ENCODE peak calls at places on chromosomes 4 and X, in nine cellular contexts. S is tibial nerve; X is suprapubic skin; D is lung; W is prostate gland; L is tibial artery; P is CD8-positive, alpha-beta memory T cell; V is breast epithelium; Q is pancreas. K is an unnamed sample. For H3K4me1, the result is how much of the 10 kb centered on the place peaks cover.

GRCh38 chrX:70452143-70452733 is 7.6 kb downstream of the DLG3 start:
- DNase-seq in X (no peak), W (peak), P (peak), L (peak), Q (peak), V (peak), D (peak), S (peak), K (peak)

GRCh38 chrX:150569155-150569477 is 695 bp downstream of the MTM1 start:
- DNase-seq in L (no peak), D (no peak), V (no peak), X (no peak), Q (no peak), P (no peak), W (no peak), S (no peak), K (peak)

GRCh38 chrX:1086444-1087409 is 125.7 kb downstream of the CRLF2 start:
- DNase-seq in D (no peak), P (no peak), L (no peak), V (no peak), X (no peak), S (no peak), W (no peak), Q (no peak), K (no peak)

GRCh38 chr4:174764105-174764729 is 64.8 kb downstream of the GLRA3 start:
- DNase-seq in L (no peak), Q (no peak), W (no peak), D (no peak), P (no peak), V (no peak), X (no peak), S (no peak), K (no peak)

GRCh38 chr4:6378493-6379445 is 93.6 kb downstream of the PPP2R2C start:
- DNase-seq in V (no peak), P (no peak), L (no peak), X (no peak), S (no peak), Q (peak), W (no peak), D (no peak), K (no peak)

GRCh38 chr4:3201718-3202702 is 46.9 kb upstream of the MSANTD1 start:
- DNase-seq in L (peak), S (no peak), X (peak), P (peak), V (no peak), D (no peak), W (no peak), Q (no peak), K (no peak)

GRCh38 chr4:637536-637935 is 12.2 kb downstream of the PDE6B start:
- DNase-seq in X (no peak), D (no peak), V (no peak), P (no peak), L (no peak), S (no peak), W (no peak), Q (no peak), K (no peak)

GRCh38 chr4:181745933-181746627 is 497.1 kb upstream of the TENM3 start:
- DNase-seq in W (no peak), D (no peak), X (no peak), S (no peak), P (no peak), V (no peak), Q (no peak), L (no peak), K (no peak)

GRCh38 chrX:39905475-39905889 is 192.3 kb downstream of the BCOR start:
- DNase-seq in P (no peak), W (peak), X (no peak), Q (peak), S (no peak), V (no peak), L (no peak), D (no peak), K (no peak)

GRCh38 chr4:141391293-141391692 is 170.6 kb downstream of the ZNF330 start:
- DNase-seq in Q (no peak), P (no peak), L (no peak), D (no peak), V (no peak), X (no peak), W (no peak), S (no peak), K (no peak)

GRCh38 chr4:56505269-56506109 is at the start of gene ARL9:
- DNase-seq in X (peak), Q (peak), L (peak), W (peak), S (peak), V (no peak), P (peak), D (peak), K (peak)
- H3K27ac ChIP-seq in X (peak), Q (no peak), L (peak), W (peak), S (no peak), V (peak), P (no peak), D (no peak), K (peak)

DNA sequence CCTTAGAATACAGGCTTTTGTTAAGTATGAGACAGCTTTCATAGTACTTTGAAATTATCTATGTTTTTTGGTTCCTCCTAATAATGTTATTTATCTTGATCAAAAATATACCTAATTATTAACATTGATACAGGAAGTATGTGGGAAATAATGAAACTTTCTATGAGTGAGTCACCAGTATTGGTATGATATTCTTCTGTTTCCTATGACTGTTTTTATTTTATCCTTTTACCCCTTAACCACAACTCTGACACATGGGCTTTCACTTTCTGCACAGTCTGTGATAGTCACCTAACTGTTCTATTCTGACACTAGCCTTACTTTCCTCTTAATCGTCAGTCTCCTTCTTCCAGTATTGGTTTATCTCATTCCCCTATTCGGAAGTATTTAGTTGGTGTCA is 4.7 kb downstream of the THAP9 start:
- DNase-seq in P (no peak), W (no peak), L (no peak), S (no peak), V (no peak), Q (no peak), X (no peak), D (no peak), K (no peak)
- H3K4me3 ChIP-seq in P (no peak), W (no peak), L (no peak), S (no peak), V (no peak), Q (no peak), X (no peak), D (no peak), K (no peak)

GRCh38 chr4:82437285-82438005 is 7.1 kb downstream of the ENOPH1 start:
- DNase-seq in D (no peak), V (peak), P (no peak), L (no peak), X (no peak), Q (no peak), W (peak), S (no peak), K (no peak)

GRCh38 chr4:82436130-82436529 is 5.7 kb downstream of the ENOPH1 start:
- DNase-seq in X (no peak), S (no peak), V (no peak), Q (no peak), P (no peak), D (no peak), L (no peak), W (no peak), K (no peak)

GRCh38 chr4:82439088-82439487 is 8.7 kb downstream of the ENOPH1 start:
- DNase-seq in W (no peak), X (no peak), P (no peak), S (no peak), Q (no peak), L (no peak), V (no peak), D (no peak), K (no peak)

GRCh38 chr4:82434949-82435348 is 4.6 kb downstream of the ENOPH1 start:
- DNase-seq in W (no peak), D (no peak), V (no peak), X (no peak), L (no peak), Q (no peak), S (no peak), P (no peak), K (no peak)

DNA sequence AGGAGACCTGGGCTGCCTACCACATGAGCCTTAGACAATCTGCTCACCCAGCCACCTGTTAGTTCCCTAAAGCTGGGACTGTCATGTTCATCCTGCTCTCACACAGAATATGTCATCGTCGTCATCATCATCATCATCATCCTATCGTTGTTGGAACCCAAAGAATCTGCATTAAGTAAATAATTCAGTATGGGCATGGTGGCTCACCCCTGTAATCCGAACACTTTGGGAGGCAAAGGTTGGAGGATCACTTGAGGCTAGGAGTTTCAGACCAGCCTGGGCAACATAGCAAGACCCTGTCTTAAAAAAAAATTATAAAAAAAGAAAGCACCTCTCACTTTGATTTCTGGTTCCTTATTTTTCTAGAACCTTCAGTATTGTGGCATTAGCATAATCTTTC is 6.4 kb downstream of the ENOPH1 start:
- DNase-seq in V (no peak), L (no peak), P (no peak), X (no peak), S (no peak), W (no peak), Q (no peak), D (no peak), K (no peak)
- H3K4me1 ChIP-seq in V (under half), L (under half), P (under half), X (under half), S (under half), W (under half), Q (under half), D (under half), K (under half)

GRCh38 chr4:67885727-67886126 is 1.9 kb upstream of the TMPRSS11D start:
- DNase-seq in W (no peak), V (no peak), P (no peak), D (no peak), L (no peak), X (no peak), Q (no peak), S (no peak), K (no peak)
- H3K27ac ChIP-seq in W (no peak), V (no peak), P (no peak), D (no peak), L (no peak), X (no peak), Q (no peak), S (no peak), K (no peak)

DNA sequence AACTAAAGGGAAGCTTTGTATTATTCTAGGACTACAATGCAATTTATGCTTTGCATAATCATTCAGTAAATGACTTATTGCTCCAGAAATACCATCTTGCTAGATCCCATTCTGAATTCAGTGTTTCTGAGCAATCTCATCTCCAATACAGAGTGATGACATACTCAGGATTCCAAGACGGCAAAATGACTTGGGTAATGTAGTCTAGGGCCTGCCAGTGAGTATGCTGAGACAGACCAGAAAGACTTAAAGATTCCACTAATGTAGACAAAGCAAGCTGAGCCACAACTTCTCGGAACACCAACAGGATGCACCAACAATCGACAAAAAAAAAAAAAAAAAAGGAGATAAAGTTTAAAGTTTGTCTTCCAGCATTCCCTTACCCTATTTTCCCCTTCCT is 939 bp upstream of the SEC24B start:
- DNase-seq in S (no peak), P (peak), W (peak), Q (no peak), L (no peak), X (no peak), V (no peak), D (no peak), K (no peak)
- H3K4me3 ChIP-seq in S (peak), P (peak), W (peak), Q (peak), L (peak), X (peak), V (peak), D (no peak), K (peak)

DNA sequence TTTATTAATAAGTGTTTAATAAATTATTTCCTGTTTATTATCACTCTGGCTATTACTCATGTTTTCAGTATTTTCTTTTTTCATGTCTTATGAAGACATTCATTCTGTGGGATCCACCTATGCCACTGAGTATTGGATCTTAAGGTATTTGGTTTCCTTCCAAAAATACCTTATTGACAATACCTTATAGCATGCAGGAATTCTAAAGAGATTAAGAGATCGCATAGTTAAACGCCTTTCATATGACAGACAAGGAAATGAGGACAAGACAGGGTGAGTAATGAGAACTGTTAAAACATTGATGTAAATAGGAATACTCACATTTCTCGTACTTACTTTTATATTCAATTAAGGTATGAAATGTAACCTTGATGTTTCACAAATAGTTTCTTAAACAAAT is 38.2 kb upstream of the TMPRSS11B start:
- DNase-seq in D (no peak), W (no peak), L (no peak), X (no peak), P (no peak), V (no peak), Q (no peak), S (no peak), K (no peak)
- H3K4me1 ChIP-seq in D (under half), W (under half), L (under half), X (under half), P (under half), V (under half), Q (under half), S (under half), K (under half)

GRCh38 chr4:184806711-184807110 is 19.1 kb downstream of the ACSL1 start:
- DNase-seq in Q (no peak), V (no peak), X (no peak), D (no peak), S (no peak), W (no peak), L (no peak), P (no peak), K (no peak)

GRCh38 chr4:184806246-184806550 is 19.6 kb downstream of the ACSL1 start:
- DNase-seq in L (peak), X (no peak), D (no peak), W (no peak), S (no peak), P (no peak), V (no peak), Q (no peak), K (no peak)

GRCh38 chr4:184807797-184808718 is 17.7 kb downstream of the ACSL1 start:
- DNase-seq in Q (no peak), W (no peak), V (peak), L (peak), D (no peak), S (no peak), P (no peak), X (peak), K (no peak)

GRCh38 chr4:184808719-184809062 is 17.1 kb downstream of the ACSL1 start:
- DNase-seq in X (no peak), Q (no peak), S (no peak), P (no peak), D (no peak), V (no peak), W (no peak), L (no peak), K (no peak)

GRCh38 chr4:184807261-184807660 is 18.5 kb downstream of the ACSL1 start:
- DNase-seq in V (no peak), W (peak), S (no peak), L (peak), D (no peak), Q (no peak), P (no peak), X (peak), K (no peak)
- H3K27ac ChIP-seq in V (peak), W (peak), S (peak), L (no peak), D (peak), Q (no peak), P (no peak), X (peak), K (peak)

GRCh38 chr4:173482330-173482931 is 47.6 kb downstream of the HAND2 start:
- DNase-seq in V (no peak), Q (no peak), P (no peak), X (no peak), W (no peak), S (no peak), L (no peak), D (no peak), K (no peak)

GRCh38 chr4:173477016-173477415 is 53.0 kb downstream of the HAND2 start:
- DNase-seq in P (no peak), Q (no peak), S (no peak), V (no peak), X (no peak), L (no peak), W (no peak), D (no peak), K (no peak)

GRCh38 chr4:173475751-173476150 is 54.3 kb downstream of the HAND2 start:
- DNase-seq in L (no peak), W (no peak), X (no peak), Q (no peak), S (no peak), V (no peak), D (no peak), P (no peak), K (no peak)

GRCh38 chr4:173478136-173478860 is 51.7 kb downstream of the HAND2 start:
- DNase-seq in V (no peak), W (no peak), D (no peak), X (no peak), S (no peak), Q (no peak), P (no peak), L (no peak), K (no peak)

GRCh38 chr4:173478884-173479283 is 51.1 kb downstream of the HAND2 start:
- DNase-seq in X (no peak), P (no peak), S (no peak), V (no peak), Q (no peak), D (no peak), L (no peak), W (no peak), K (no peak)
- H3K4me3 ChIP-seq in X (no peak), P (no peak), S (no peak), V (no peak), Q (no peak), D (no peak), L (peak), W (no peak), K (no peak)

DNA sequence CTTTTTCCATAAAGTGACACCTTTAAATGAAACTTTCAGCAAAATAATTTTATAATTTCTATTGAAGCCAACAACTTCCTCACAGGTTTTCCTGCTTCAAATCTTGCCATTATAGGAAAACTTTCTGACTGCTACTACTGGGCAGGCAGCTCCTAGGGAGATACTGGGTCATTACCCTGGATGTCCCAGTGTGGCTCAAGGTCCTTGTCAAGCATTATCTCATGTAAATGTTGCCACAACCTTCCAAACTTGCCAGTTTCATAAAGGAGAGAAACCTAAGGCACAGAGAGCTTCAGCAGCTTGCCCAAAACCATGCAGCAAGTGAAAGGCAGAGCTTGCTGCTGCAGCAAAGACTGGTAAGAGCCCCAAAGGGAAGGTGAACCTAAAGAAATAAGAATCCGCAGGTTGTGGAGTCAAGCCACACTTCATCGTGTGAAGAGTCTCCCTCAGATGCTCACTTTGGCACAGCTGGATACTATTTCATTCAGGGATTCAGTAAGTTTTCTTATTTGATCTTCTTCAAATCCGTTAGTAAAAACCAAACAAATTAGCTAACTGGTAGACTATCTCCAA is 2.4 kb downstream of the MPP1 start:
- DNase-seq in Q (no peak), W (no peak), D (no peak), P (no peak), V (no peak), S (no peak), L (no peak), X (no peak), K (no peak)
- H3K4me1 ChIP-seq in Q (under half), W (under half), D (under half), P (under half), V (under half), S (under half), L (under half), X (under half), K (under half)